ENCODE peak calls at places on chromosomes 2 and 18, in ten cellular contexts. R, O, X, U, L, A, S, N, Q and B are unnamed samples.

GRCh38 chr2:38184964-38185603 is 109.1 kb upstream of the CYP1B1 start:
- DNase-seq in X (no peak), Q (no peak), L (no peak), N (peak), S (no peak), U (no peak), A (no peak), O (no peak), R (no peak), B (peak)

GRCh38 chr2:19955544-19956422 is 34.1 kb downstream of the WDR35 start:
- DNase-seq in X (peak), U (peak), N (peak), O (peak), Q (peak), R (peak), A (peak), L (peak), S (peak), B (peak)

GRCh38 chr2:54422072-54422581 is 34.0 kb upstream of the SPTBN1 start:
- DNase-seq in N (no peak), X (no peak), O (no peak), S (no peak), Q (no peak), A (no peak), R (no peak), L (no peak), U (no peak), B (no peak)

GRCh38 chr2:7773362-7773973 is 856.3 kb downstream of the RNF144A start:
- DNase-seq in N (no peak), A (peak), U (no peak), L (no peak), Q (no peak), O (no peak), X (no peak), S (no peak), R (no peak), B (peak)

GRCh38 chr2:186709529-186710455 is 15.9 kb downstream of the FAM171B start:
- DNase-seq in O (no peak), R (no peak), L (no peak), A (no peak), U (no peak), N (no peak), S (no peak), Q (no peak), X (no peak), B (no peak)

GRCh38 chr2:62724886-62725711 is 19.6 kb downstream of the EHBP1 start:
- DNase-seq in U (peak), L (peak), S (no peak), R (no peak), O (peak), A (no peak), Q (no peak), X (peak), N (no peak), B (no peak)

GRCh38 chr2:214533511-214533910 is 122.7 kb downstream of the VWC2L start:
- DNase-seq in Q (no peak), N (peak), U (no peak), X (no peak), A (no peak), O (no peak), S (no peak), R (no peak), L (no peak), B (no peak)

GRCh38 chr2:137249463-137249862 is 484.1 kb downstream of the THSD7B start:
- DNase-seq in X (no peak), L (no peak), U (no peak), O (no peak), R (no peak), S (no peak), N (no peak), A (no peak), Q (no peak), B (peak)

GRCh38 chr2:223457301-223457700 is 144.9 kb downstream of the SCG2 start:
- DNase-seq in L (no peak), A (no peak), S (no peak), R (no peak), N (no peak), Q (no peak), U (no peak), X (no peak), O (no peak), B (no peak)

GRCh38 chr2:160329196-160329595 is 129.1 kb upstream of the ITGB6 start:
- DNase-seq in R (no peak), X (no peak), U (no peak), L (no peak), A (no peak), O (no peak), Q (no peak), S (no peak), N (no peak), B (no peak)

GRCh38 chr2:160332318-160332717 is 132.2 kb upstream of the ITGB6 start:
- DNase-seq in S (no peak), R (no peak), A (no peak), O (no peak), X (no peak), N (peak), L (peak), Q (peak), U (no peak), B (no peak)

GRCh38 chr2:160328748-160329147 is 128.7 kb upstream of the ITGB6 start:
- DNase-seq in O (no peak), S (no peak), Q (no peak), U (no peak), L (no peak), R (no peak), N (no peak), X (no peak), A (no peak), B (no peak)

GRCh38 chr2:160333324-160334027 is 133.4 kb upstream of the ITGB6 start:
- DNase-seq in X (no peak), R (no peak), S (no peak), A (no peak), U (no peak), L (no peak), Q (no peak), O (no peak), N (no peak), B (no peak)

GRCh38 chr2:160331258-160332025 is 131.4 kb upstream of the ITGB6 start:
- DNase-seq in N (no peak), X (no peak), A (no peak), R (no peak), Q (no peak), O (peak), S (no peak), L (no peak), U (no peak), B (no peak)
- H3K27ac ChIP-seq in N (peak), X (no peak), A (no peak), R (no peak), Q (no peak), O (peak), S (no peak), L (no peak), U (no peak), B (no peak)

DNA sequence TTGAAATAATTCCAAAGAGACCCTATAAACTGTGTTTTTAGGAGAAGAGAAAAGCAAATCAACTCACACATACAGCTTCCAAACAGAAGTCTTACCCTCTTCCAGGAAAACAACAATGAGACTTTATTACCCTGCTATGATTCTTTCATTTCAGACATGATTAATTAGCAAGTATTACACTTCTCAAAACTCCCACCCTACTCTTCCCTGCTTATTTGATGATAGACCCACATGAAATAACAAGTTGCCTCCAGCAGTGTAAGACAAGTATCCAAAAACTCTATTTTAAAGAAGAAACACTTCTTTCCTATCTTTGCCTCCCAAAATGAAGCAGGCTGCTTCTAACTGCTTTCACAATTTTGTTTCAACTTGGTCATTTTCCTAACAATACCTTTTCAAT is 4.1 kb downstream of the FIGN start:
- DNase-seq in X (no peak), L (no peak), A (no peak), S (no peak), N (no peak), R (no peak), O (no peak), U (no peak), Q (no peak), B (no peak)
- H3K27ac ChIP-seq in X (no peak), L (no peak), A (no peak), S (no peak), N (no peak), R (no peak), O (no peak), U (no peak), Q (peak), B (no peak)

GRCh38 chr2:217252181-217252580 is 392.3 kb upstream of the TNP1 start:
- DNase-seq in X (no peak), Q (no peak), S (no peak), N (no peak), U (no peak), O (no peak), A (no peak), R (no peak), L (no peak), B (no peak)

GRCh38 chr2:217248312-217248935 is 388.6 kb upstream of the TNP1 start:
- DNase-seq in X (peak), U (no peak), A (no peak), Q (peak), N (peak), L (peak), O (peak), S (peak), R (peak), B (no peak)

GRCh38 chr2:217247511-217247910 is 387.6 kb upstream of the TNP1 start:
- DNase-seq in R (no peak), U (no peak), X (no peak), Q (no peak), S (no peak), A (no peak), N (no peak), O (peak), L (no peak), B (no peak)

GRCh38 chr2:217249086-217249485 is 389.2 kb upstream of the TNP1 start:
- DNase-seq in S (no peak), R (no peak), X (no peak), A (no peak), L (no peak), O (no peak), Q (no peak), U (no peak), N (no peak), B (no peak)

DNA sequence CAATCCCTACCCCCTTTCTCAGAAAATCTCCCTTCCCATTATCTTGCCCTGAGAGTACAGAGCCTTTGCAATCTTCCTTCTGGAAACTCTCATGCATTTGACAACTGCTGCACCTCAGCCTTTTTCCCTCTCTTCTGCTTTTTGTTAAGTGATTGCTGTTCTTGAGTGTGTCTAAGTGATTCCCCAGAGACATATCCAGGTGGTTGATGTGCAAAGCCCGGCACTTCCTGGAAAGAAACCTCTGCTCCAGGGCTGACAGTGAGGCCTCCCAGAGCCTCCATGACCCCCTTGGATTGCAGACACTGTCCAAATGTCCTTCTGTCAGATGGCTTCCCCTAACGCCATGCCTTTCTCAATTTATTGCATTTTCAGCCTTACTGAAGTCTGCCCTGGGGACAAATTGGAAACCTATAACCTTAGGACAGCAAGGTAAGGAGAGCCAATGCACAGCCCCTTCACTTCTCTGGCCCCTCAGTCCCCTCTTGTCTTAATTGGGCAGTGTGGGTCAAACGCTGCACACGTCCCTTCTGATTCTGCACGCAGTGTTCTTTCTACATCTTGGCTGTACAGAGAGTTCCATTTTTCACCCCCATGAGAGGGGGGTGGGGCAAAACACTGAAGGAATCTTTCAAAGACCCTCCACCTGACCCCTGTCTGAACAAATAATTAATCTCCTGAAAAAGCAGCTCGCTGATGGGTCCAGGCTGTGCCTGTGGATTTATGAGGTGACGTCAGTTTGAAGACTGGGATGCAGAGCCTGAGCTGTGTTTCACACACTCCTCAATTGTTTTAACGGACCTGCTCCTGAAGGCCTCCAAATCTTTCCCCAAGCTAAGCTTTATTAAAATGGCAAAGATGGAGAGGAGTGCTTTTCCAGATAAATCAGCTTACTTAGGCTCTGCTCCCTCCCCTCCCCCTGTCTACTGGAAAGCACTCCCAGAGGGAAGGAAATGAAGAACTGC is 389.9 kb upstream of the TNP1 start:
- DNase-seq in S (no peak), N (no peak), R (peak), Q (peak), X (no peak), O (no peak), U (no peak), L (peak), A (no peak), B (no peak)
- H3K27ac ChIP-seq in S (peak), N (peak), R (peak), Q (peak), X (no peak), O (peak), U (no peak), L (no peak), A (no peak), B (no peak)

DNA sequence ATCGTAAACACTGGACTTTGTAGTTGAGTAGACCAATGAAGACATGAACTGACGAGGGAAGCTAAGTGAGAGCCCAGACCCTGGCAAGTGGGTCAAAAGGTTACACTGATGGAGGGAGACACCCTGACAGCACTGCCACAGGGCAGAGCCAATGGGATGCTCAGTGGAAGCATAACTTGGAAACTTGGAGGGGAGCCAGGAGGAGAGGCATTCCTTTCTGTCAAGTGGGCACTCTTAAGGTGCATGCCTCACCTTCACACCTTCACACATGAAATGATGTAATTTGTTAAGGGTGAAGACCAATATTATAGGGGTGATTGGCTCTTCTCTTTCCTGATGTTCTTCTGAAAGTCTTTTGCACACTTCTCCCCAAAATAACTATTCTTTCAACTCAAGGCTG is 18.8 kb downstream of the RPL37A start:
- DNase-seq in A (no peak), O (no peak), X (no peak), Q (no peak), N (no peak), S (no peak), L (no peak), R (no peak), U (no peak), B (no peak)
- H3K27ac ChIP-seq in A (no peak), O (no peak), X (no peak), Q (no peak), N (no peak), S (no peak), L (no peak), R (no peak), U (no peak), B (no peak)

DNA sequence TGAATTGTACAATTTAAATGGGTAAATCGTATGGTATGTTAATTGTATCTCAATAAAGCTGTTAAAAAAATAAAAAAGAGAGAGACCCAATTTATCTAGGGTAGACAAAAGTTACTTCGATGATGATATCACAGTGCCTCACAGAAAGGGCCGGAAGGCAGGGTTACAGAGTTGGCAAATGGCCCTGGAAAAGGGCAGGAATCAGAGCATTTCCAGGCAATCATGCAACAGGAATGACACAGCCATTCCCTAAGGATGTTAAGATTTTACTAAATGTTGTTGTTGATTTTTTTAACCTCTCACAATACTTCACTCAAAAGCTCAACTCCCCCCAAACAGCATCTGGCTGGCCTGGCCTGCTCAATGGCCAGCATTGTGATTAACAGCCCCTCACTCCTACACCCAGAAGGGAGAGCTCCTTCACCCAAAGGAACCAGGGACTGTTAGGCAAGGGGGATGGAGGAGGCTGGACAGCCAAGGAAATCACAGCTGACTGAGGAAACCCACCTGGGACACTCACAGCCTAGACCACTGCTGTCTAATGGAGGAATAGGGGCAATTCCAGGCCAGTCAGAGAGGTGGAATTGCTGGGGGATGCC is 7.7 kb upstream of the SP100 start:
- DNase-seq in A (no peak), O (peak), X (no peak), L (no peak), S (peak), N (peak), Q (peak), R (no peak), U (no peak), B (no peak)
- H3K27ac ChIP-seq in A (no peak), O (peak), X (peak), L (no peak), S (peak), N (peak), Q (peak), R (no peak), U (peak), B (no peak)

GRCh38 chr2:191178806-191179514 is 28.2 kb upstream of the STAT4 start:
- DNase-seq in Q (no peak), S (peak), R (no peak), X (no peak), L (no peak), U (no peak), N (peak), A (peak), O (peak), B (peak)

GRCh38 chr2:191176305-191176704 is 25.5 kb upstream of the STAT4 start:
- DNase-seq in A (no peak), X (no peak), N (no peak), U (no peak), S (no peak), O (no peak), L (no peak), Q (no peak), R (no peak), B (no peak)

GRCh38 chr2:191176801-191177438 is 26.1 kb upstream of the STAT4 start:
- DNase-seq in U (no peak), O (no peak), Q (no peak), S (no peak), R (no peak), N (no peak), X (no peak), L (no peak), A (no peak), B (no peak)

GRCh38 chr2:191180712-191181111 is 29.9 kb upstream of the STAT4 start:
- DNase-seq in X (no peak), R (no peak), Q (no peak), N (peak), S (peak), O (peak), L (no peak), A (no peak), U (no peak), B (peak)

DNA sequence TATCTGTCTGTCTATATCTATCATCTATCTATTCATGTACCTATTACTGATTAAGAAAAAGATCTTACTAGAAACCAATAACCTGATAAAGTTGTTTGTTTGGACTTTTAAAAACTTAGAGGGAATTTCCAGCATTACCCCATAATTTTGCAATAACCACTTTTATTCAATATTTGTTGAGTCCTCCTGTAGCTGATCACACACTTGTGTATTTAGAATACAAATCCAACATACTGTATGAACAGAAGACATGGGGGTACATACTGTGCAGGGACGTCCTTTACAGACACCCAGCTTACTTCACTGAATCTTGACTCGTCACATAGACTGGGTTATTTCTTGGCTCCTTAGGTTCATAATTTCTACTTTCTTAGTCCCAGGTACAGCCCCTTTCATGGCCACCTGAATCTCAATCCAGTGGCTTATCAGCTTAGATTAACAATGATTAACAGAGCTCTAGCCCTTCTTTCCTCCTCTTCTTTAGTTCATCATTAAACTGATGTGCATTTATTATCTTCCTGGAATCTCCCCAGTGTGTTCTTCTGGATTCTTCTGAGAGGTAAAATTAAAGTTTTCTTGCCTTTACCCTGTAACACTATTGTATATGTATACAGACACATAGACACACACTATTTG is 27.4 kb upstream of the STAT4 start:
- DNase-seq in S (no peak), L (no peak), N (no peak), R (no peak), U (no peak), X (no peak), O (no peak), Q (no peak), A (no peak), B (peak)
- H3K27ac ChIP-seq in S (no peak), L (no peak), N (no peak), R (peak), U (peak), X (no peak), O (no peak), Q (no peak), A (peak), B (peak)

GRCh38 chr18:50814387-50814786 is 5.4 kb downstream of the MRO start:
- DNase-seq in S (no peak), R (no peak), X (no peak), Q (no peak), U (no peak), A (no peak), O (no peak), N (no peak), L (no peak), B (no peak)
- H3K27ac ChIP-seq in S (no peak), R (no peak), X (no peak), Q (no peak), U (no peak), A (no peak), O (no peak), N (no peak), L (no peak), B (no peak)